ENCODE peak calls at places on chromosomes 7 and 10, in four cellular contexts. One of them, this sample, is unnamed.

GRCh38 chr7:135859548-135859947 is 110.9 kb upstream of the FAM180A start:
- DNase-seq in uterus: no peak
- DNase-seq in hepatocyte: no peak
- DNase-seq in H9: no peak
- DNase-seq in this sample: no peak

GRCh38 chr7:45136106-45137060 is 21.2 kb upstream of the RAMP3 start:
- DNase-seq in uterus: peak; percentile 60
- DNase-seq in hepatocyte: peak; percentile 83
- DNase-seq in H9: peak; percentile 66
- DNase-seq in this sample: peak; percentile 41

GRCh38 chr7:44431091-44431608 is 59.3 kb downstream of the NUDCD3 start:
- DNase-seq in uterus: no peak
- DNase-seq in hepatocyte: peak; percentile 17
- DNase-seq in H9: peak; percentile 76
- DNase-seq in this sample: no peak

GRCh38 chr7:112162161-112163020 is 43.8 kb downstream of the DOCK4 start:
- DNase-seq in uterus: peak; percentile 33
- DNase-seq in hepatocyte: peak; percentile 65
- DNase-seq in H9: peak; percentile 89
- DNase-seq in this sample: no peak

GRCh38 chr7:28539289-28539981 is 127.1 kb downstream of the CREB5 start:
- DNase-seq in uterus: no peak
- DNase-seq in hepatocyte: no peak
- DNase-seq in H9: no peak
- DNase-seq in this sample: no peak

GRCh38 chr7:87506243-87507180 is 31.0 kb upstream of the ABCB4 start:
- DNase-seq in uterus: no peak
- DNase-seq in hepatocyte: no peak
- DNase-seq in H9: no peak
- DNase-seq in this sample: no peak

GRCh38 chr10:665579-666091 is 23.8 kb downstream of the DIP2C start:
- DNase-seq in uterus: no peak
- DNase-seq in hepatocyte: no peak
- DNase-seq in H9: no peak
- DNase-seq in this sample: no peak

GRCh38 chr7:556837-557555 is 37.4 kb upstream of the PDGFA start:
- DNase-seq in uterus: no peak
- DNase-seq in hepatocyte: no peak
- DNase-seq in H9: no peak
- DNase-seq in this sample: no peak

GRCh38 chr7:21704362-21704761 is 161.5 kb downstream of the DNAH11 start:
- DNase-seq in uterus: no peak
- DNase-seq in hepatocyte: no peak
- DNase-seq in H9: no peak
- DNase-seq in this sample: no peak

GRCh38 chr10:70227548-70228320 is 5.5 kb downstream of the PPA1 start:
- DNase-seq in uterus: no peak
- DNase-seq in hepatocyte: peak; percentile 55
- DNase-seq in H9: no peak
- DNase-seq in this sample: no peak

GRCh38 chr7:91632234-91632947 is 248.1 kb downstream of the MTERF1 start:
- DNase-seq in uterus: no peak
- DNase-seq in hepatocyte: no peak
- DNase-seq in H9: no peak
- DNase-seq in this sample: no peak

GRCh38 chr10:50464004-50464409 is 159.7 kb downstream of the SGMS1 start:
- DNase-seq in uterus: no peak
- DNase-seq in hepatocyte: no peak
- DNase-seq in H9: no peak
- DNase-seq in this sample: no peak

GRCh38 chr10:121418126-121418777 is 180.0 kb downstream of the FGFR2 start:
- DNase-seq in uterus: no peak
- DNase-seq in hepatocyte: peak; percentile 61
- DNase-seq in H9: no peak
- DNase-seq in this sample: no peak

GRCh38 chr7:867001-867405 is 9.4 kb upstream of the GET4 start:
- DNase-seq in uterus: peak; percentile 84
- DNase-seq in hepatocyte: no peak
- DNase-seq in H9: no peak
- DNase-seq in this sample: no peak

GRCh38 chr7:156842740-156843140 is 50.2 kb downstream of the LMBR1 start:
- DNase-seq in uterus: no peak
- DNase-seq in hepatocyte: no peak
- DNase-seq in H9: no peak
- DNase-seq in this sample: no peak

GRCh38 chr7:153002164-153002563 is 242.6 kb downstream of the ACTR3B start:
- DNase-seq in uterus: no peak
- DNase-seq in hepatocyte: no peak
- DNase-seq in H9: no peak
- DNase-seq in this sample: no peak

GRCh38 chr10:36380538-36380937 is 738.4 kb upstream of the FZD8 start:
- DNase-seq in uterus: no peak
- DNase-seq in hepatocyte: no peak
- DNase-seq in H9: no peak
- DNase-seq in this sample: no peak

GRCh38 chr7:149209518-149210269 is 14.3 kb downstream of the ZNF282 start:
- DNase-seq in uterus: no peak
- DNase-seq in hepatocyte: peak; percentile 60
- DNase-seq in H9: peak; percentile 80
- DNase-seq in this sample: peak; percentile 45

GRCh38 chr7:149501651-149502050 is 4.0 kb upstream of the ZNF746 start:
- DNase-seq in uterus: no peak
- DNase-seq in hepatocyte: no peak
- DNase-seq in H9: no peak
- DNase-seq in this sample: no peak

DNA sequence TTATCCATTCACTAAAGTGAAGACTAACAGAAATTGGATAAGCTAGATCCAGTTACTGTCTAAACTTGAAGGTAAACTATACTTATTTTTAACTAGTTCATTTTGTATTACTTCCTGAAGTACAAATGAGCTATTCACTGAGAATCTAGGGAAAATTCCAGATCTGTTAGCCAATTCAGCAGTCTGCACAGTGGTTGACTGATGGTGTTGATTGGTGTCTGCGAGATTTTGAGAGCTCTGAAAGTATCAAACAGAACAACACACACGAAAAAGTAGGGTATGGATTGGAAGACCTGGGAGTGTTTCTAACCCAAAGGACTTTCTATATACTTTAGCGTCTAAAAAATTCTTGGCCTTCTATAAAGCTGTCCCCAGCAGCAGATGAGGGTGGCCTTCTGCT is 33.6 kb upstream of the AGR2 start:
- DNase-seq in uterus: no peak
- DNase-seq in hepatocyte: no peak
- DNase-seq in H9: no peak
- DNase-seq in this sample: no peak
- TF ChIP-seq CTCF in uterus: no peak
- TF ChIP-seq CTCF in hepatocyte: no peak
- TF ChIP-seq CTCF in H9: no peak
- TF ChIP-seq CTCF in this sample: no peak

GRCh38 chr10:24854256-24854655 is 98.2 kb downstream of the PRTFDC1 start:
- DNase-seq in uterus: no peak
- DNase-seq in hepatocyte: no peak
- DNase-seq in H9: no peak
- DNase-seq in this sample: no peak

GRCh38 chr10:24858244-24858907 is 94.0 kb downstream of the PRTFDC1 start:
- DNase-seq in uterus: no peak
- DNase-seq in hepatocyte: no peak
- DNase-seq in H9: no peak
- DNase-seq in this sample: no peak

GRCh38 chr10:24858908-24859270 is 93.5 kb downstream of the PRTFDC1 start:
- DNase-seq in uterus: no peak
- DNase-seq in hepatocyte: no peak
- DNase-seq in H9: no peak
- DNase-seq in this sample: no peak

GRCh38 chr10:24853661-24854060 is 98.7 kb downstream of the PRTFDC1 start:
- DNase-seq in uterus: no peak
- DNase-seq in hepatocyte: no peak
- DNase-seq in H9: no peak
- DNase-seq in this sample: no peak

DNA sequence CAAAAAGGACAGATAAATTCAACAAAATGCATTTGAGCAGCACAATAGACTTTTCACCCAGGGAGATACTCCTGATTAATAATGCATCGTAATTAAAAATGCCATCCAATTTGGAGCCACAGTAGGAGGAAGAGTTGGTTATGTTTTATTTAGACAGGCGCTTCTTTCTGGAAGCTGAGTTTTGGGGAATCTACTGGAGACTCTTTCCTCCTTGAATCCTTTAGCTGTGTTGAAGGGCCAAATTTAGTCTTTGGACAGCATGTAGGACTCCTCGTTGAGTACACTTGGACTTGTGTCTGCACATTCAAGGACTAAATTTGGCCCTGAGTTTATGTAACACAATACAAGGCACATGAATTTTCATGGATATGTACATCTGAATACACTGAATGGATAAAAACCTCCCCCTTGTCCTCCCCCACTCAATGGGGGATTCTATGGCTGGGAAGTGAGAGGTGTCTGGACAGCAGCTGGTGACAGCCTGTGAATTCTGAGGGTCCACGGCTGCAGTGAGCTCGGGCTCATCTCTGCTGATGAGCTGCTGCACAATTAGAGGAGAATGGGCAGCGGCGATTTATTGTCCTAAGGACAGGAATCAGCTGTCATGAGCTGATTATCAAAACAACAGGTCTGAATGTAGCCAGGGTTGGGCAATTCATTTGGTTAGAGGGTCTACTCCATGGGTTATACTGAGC is 95.3 kb downstream of the PRTFDC1 start:
- DNase-seq in uterus: no peak
- DNase-seq in hepatocyte: no peak
- DNase-seq in H9: no peak
- DNase-seq in this sample: no peak
- H3K27ac ChIP-seq in uterus: no peak overlapping the region
- H3K27ac ChIP-seq in hepatocyte: no peak overlapping the region
- H3K27ac ChIP-seq in H9: no peak overlapping the region
- H3K27ac ChIP-seq in this sample: no peak overlapping the region

DNA sequence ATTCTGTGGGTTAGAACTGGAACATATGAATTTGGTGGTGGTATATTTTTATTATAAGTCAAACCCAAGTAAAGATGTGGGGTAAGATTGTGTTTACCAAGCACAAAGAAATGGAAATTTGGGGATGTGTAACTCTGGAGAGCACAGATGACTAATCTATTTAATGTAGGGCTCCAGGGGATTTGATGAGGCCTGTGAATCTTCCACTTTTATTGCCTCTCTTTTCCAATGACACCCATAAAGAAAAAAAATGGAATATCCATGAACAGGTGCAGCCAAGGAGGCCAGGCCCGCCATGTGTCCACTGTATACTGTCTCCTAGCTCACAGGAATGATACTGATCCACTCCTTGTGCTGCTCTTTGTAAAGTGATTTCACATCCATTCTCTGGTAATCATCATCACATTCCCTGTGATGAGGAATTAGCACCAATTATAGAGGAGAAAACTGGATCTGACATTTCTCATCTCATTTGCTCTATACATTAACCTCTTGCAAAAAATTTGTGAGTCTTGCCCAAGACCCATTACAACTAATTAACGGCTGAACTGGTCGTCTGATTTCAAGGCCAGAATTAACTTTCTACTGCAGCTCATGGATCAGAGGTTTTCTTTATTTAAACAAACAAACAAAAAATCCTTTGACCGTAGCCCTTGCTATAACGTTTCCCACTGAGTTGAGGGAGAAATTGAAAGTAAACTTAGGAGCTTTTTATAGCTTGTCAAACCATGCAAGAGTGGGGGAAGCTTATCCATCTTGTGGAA is 3.0 kb downstream of the SRGN start:
- DNase-seq in uterus: no peak
- DNase-seq in hepatocyte: no peak
- DNase-seq in H9: no peak
- DNase-seq in this sample: no peak
- H3K4me1 ChIP-seq in uterus: no peaks in the 10 kb centered on the region
- H3K4me1 ChIP-seq in hepatocyte: no peaks in the 10 kb centered on the region
- H3K4me1 ChIP-seq in H9: no peaks in the 10 kb centered on the region
- H3K4me1 ChIP-seq in this sample: peaks cover 54% of the 10 kb centered on the region

GRCh38 chr10:81116201-81116600 is 578.5 kb downstream of the SH2D4B start:
- DNase-seq in uterus: no peak
- DNase-seq in hepatocyte: no peak
- DNase-seq in H9: no peak
- DNase-seq in this sample: no peak

GRCh38 chr10:81116990-81117389 is 579.3 kb downstream of the SH2D4B start:
- DNase-seq in uterus: no peak
- DNase-seq in hepatocyte: no peak
- DNase-seq in H9: no peak
- DNase-seq in this sample: no peak
- TF ChIP-seq CTCF in uterus: no peak
- TF ChIP-seq CTCF in hepatocyte: no peak
- TF ChIP-seq CTCF in H9: peak; percentile 25
- TF ChIP-seq CTCF in this sample: no peak